ENCODE peak calls at places on chromosomes 11 and 22, in nine cellular contexts. One of them, this sample, is unnamed.
A peak's percentile ranks its signal among the peaks of the same experiment; 100 is the strongest.

GRCh38 chr22:39814899-39815298 is 78.7 kb downstream of the ENTHD1 start:
- DNase-seq in HEK293T: no peak
- DNase-seq in Calu3: no peak
- DNase-seq in stromal cell of bone marrow: no peak
- DNase-seq in mammary epithelial cell: peak; percentile 41
- DNase-seq in suprapubic skin: no peak
- DNase-seq in HFFc6: no peak
- DNase-seq in activated naive CD4-positive, alpha-beta T cell: no peak
- DNase-seq in DMS153: no peak
- DNase-seq in this sample: peak; percentile 56

GRCh38 chr11:113317297-113317696 is 2.9 kb downstream of the TTC12 start:
- DNase-seq in mammary epithelial cell: no peak
- DNase-seq in Calu3: no peak
- DNase-seq in DMS153: peak; percentile 63
- DNase-seq in HEK293T: no peak
- DNase-seq in suprapubic skin: no peak
- DNase-seq in HFFc6: no peak
- DNase-seq in stromal cell of bone marrow: no peak
- DNase-seq in activated naive CD4-positive, alpha-beta T cell: no peak
- DNase-seq in this sample: no peak

GRCh38 chr11:126231725-126232459 is 20.3 kb downstream of the FAM118B start:
- DNase-seq in mammary epithelial cell: no peak
- DNase-seq in stromal cell of bone marrow: no peak
- DNase-seq in DMS153: no peak
- DNase-seq in HFFc6: peak; percentile 13
- DNase-seq in HEK293T: no peak
- DNase-seq in activated naive CD4-positive, alpha-beta T cell: no peak
- DNase-seq in Calu3: no peak
- DNase-seq in suprapubic skin: no peak
- DNase-seq in this sample: no peak

GRCh38 chr11:109196016-109196415 is 226.0 kb upstream of the C11orf87 start:
- DNase-seq in mammary epithelial cell: no peak
- DNase-seq in HFFc6: no peak
- DNase-seq in HEK293T: no peak
- DNase-seq in suprapubic skin: no peak
- DNase-seq in stromal cell of bone marrow: no peak
- DNase-seq in activated naive CD4-positive, alpha-beta T cell: no peak
- DNase-seq in DMS153: no peak
- DNase-seq in Calu3: no peak
- DNase-seq in this sample: no peak

GRCh38 chr11:66674964-66675602 is 2.6 kb downstream of the RBM4B start:
- DNase-seq in Calu3: no peak
- DNase-seq in mammary epithelial cell: no peak
- DNase-seq in HFFc6: no peak
- DNase-seq in stromal cell of bone marrow: no peak
- DNase-seq in suprapubic skin: no peak
- DNase-seq in HEK293T: no peak
- DNase-seq in DMS153: no peak
- DNase-seq in activated naive CD4-positive, alpha-beta T cell: no peak
- DNase-seq in this sample: no peak

GRCh38 chr11:47234669-47235075 is 13.9 kb downstream of the ACP2 start:
- DNase-seq in suprapubic skin: no peak
- DNase-seq in HEK293T: no peak
- DNase-seq in stromal cell of bone marrow: no peak
- DNase-seq in activated naive CD4-positive, alpha-beta T cell: peak; percentile 9
- DNase-seq in Calu3: no peak
- DNase-seq in DMS153: peak; percentile 51
- DNase-seq in mammary epithelial cell: no peak
- DNase-seq in HFFc6: no peak
- DNase-seq in this sample: no peak

GRCh38 chr11:120835601-120836228 is 188.2 kb upstream of the TBCEL start:
- DNase-seq in stromal cell of bone marrow: no peak
- DNase-seq in suprapubic skin: no peak
- DNase-seq in mammary epithelial cell: no peak
- DNase-seq in DMS153: no peak
- DNase-seq in activated naive CD4-positive, alpha-beta T cell: no peak
- DNase-seq in HEK293T: no peak
- DNase-seq in Calu3: no peak
- DNase-seq in HFFc6: no peak
- DNase-seq in this sample: no peak

GRCh38 chr11:65148657-65149056 is 14.3 kb upstream of the SYVN1 start:
- DNase-seq in HFFc6: no peak
- DNase-seq in DMS153: no peak
- DNase-seq in mammary epithelial cell: no peak
- DNase-seq in Calu3: no peak
- DNase-seq in HEK293T: no peak
- DNase-seq in activated naive CD4-positive, alpha-beta T cell: no peak
- DNase-seq in stromal cell of bone marrow: no peak
- DNase-seq in suprapubic skin: peak; percentile 46
- DNase-seq in this sample: no peak

GRCh38 chr22:29346659-29347058 is 31.2 kb upstream of the RASL10A start:
- DNase-seq in stromal cell of bone marrow: no peak
- DNase-seq in suprapubic skin: no peak
- DNase-seq in mammary epithelial cell: no peak
- DNase-seq in Calu3: no peak
- DNase-seq in HEK293T: no peak
- DNase-seq in DMS153: no peak
- DNase-seq in activated naive CD4-positive, alpha-beta T cell: no peak
- DNase-seq in HFFc6: no peak
- DNase-seq in this sample: no peak

GRCh38 chr11:7555067-7555699 is 41.4 kb downstream of the PPFIBP2 start:
- DNase-seq in mammary epithelial cell: no peak
- DNase-seq in stromal cell of bone marrow: no peak
- DNase-seq in activated naive CD4-positive, alpha-beta T cell: no peak
- DNase-seq in DMS153: no peak
- DNase-seq in suprapubic skin: no peak
- DNase-seq in HEK293T: no peak
- DNase-seq in Calu3: no peak
- DNase-seq in HFFc6: peak; percentile 18
- DNase-seq in this sample: no peak

GRCh38 chr22:38973289-38974169 is 8.6 kb upstream of the APOBEC3B start:
- DNase-seq in suprapubic skin: no peak
- DNase-seq in HFFc6: no peak
- DNase-seq in Calu3: peak; percentile 53
- DNase-seq in HEK293T: peak; percentile 81
- DNase-seq in activated naive CD4-positive, alpha-beta T cell: peak; percentile 4
- DNase-seq in DMS153: no peak
- DNase-seq in stromal cell of bone marrow: no peak
- DNase-seq in mammary epithelial cell: no peak
- DNase-seq in this sample: no peak

GRCh38 chr11:87012673-87013072 is 25.1 kb upstream of the TMEM135 start:
- DNase-seq in stromal cell of bone marrow: no peak
- DNase-seq in Calu3: no peak
- DNase-seq in HEK293T: no peak
- DNase-seq in HFFc6: no peak
- DNase-seq in activated naive CD4-positive, alpha-beta T cell: no peak
- DNase-seq in DMS153: no peak
- DNase-seq in mammary epithelial cell: no peak
- DNase-seq in suprapubic skin: no peak
- DNase-seq in this sample: no peak

GRCh38 chr11:115083129-115083823 is 404.9 kb downstream of the NXPE2 start:
- DNase-seq in DMS153: peak; percentile 55
- DNase-seq in activated naive CD4-positive, alpha-beta T cell: no peak
- DNase-seq in suprapubic skin: no peak
- DNase-seq in HEK293T: peak; percentile 35
- DNase-seq in HFFc6: no peak
- DNase-seq in Calu3: no peak
- DNase-seq in mammary epithelial cell: no peak
- DNase-seq in stromal cell of bone marrow: no peak
- DNase-seq in this sample: no peak

GRCh38 chr11:68118753-68119448 is 2.3 kb downstream of the CHKA start:
- DNase-seq in stromal cell of bone marrow: no peak
- DNase-seq in suprapubic skin: no peak
- DNase-seq in mammary epithelial cell: no peak
- DNase-seq in DMS153: no peak
- DNase-seq in HEK293T: no peak
- DNase-seq in activated naive CD4-positive, alpha-beta T cell: no peak
- DNase-seq in HFFc6: no peak
- DNase-seq in Calu3: no peak
- DNase-seq in this sample: no peak

GRCh38 chr11:68664141-68664540 is 20.2 kb upstream of the GAL start:
- DNase-seq in HEK293T: no peak
- DNase-seq in stromal cell of bone marrow: no peak
- DNase-seq in suprapubic skin: peak; percentile 14
- DNase-seq in Calu3: no peak
- DNase-seq in HFFc6: no peak
- DNase-seq in activated naive CD4-positive, alpha-beta T cell: no peak
- DNase-seq in mammary epithelial cell: no peak
- DNase-seq in DMS153: no peak
- DNase-seq in this sample: no peak

GRCh38 chr11:110529043-110529442 is 99.3 kb downstream of the FDX1 start:
- DNase-seq in DMS153: no peak
- DNase-seq in HEK293T: no peak
- DNase-seq in HFFc6: no peak
- DNase-seq in stromal cell of bone marrow: no peak
- DNase-seq in Calu3: peak; percentile 7
- DNase-seq in activated naive CD4-positive, alpha-beta T cell: no peak
- DNase-seq in suprapubic skin: no peak
- DNase-seq in mammary epithelial cell: no peak
- DNase-seq in this sample: no peak

GRCh38 chr22:23874871-23875270 is 17.2 kb downstream of the SLC2A11 start:
- DNase-seq in mammary epithelial cell: no peak
- DNase-seq in HEK293T: no peak
- DNase-seq in HFFc6: no peak
- DNase-seq in Calu3: no peak
- DNase-seq in stromal cell of bone marrow: no peak
- DNase-seq in DMS153: no peak
- DNase-seq in activated naive CD4-positive, alpha-beta T cell: no peak
- DNase-seq in suprapubic skin: no peak
- DNase-seq in this sample: no peak

GRCh38 chr11:68956142-68956541 is 24.6 kb downstream of the MRGPRD start:
- DNase-seq in stromal cell of bone marrow: no peak
- DNase-seq in suprapubic skin: no peak
- DNase-seq in HFFc6: no peak
- DNase-seq in mammary epithelial cell: no peak
- DNase-seq in Calu3: no peak
- DNase-seq in activated naive CD4-positive, alpha-beta T cell: no peak
- DNase-seq in HEK293T: peak; percentile 67
- DNase-seq in DMS153: no peak
- DNase-seq in this sample: no peak

GRCh38 chr11:117857734-117858369 is 18.6 kb downstream of the FXYD6 start:
- DNase-seq in suprapubic skin: no peak
- DNase-seq in HEK293T: no peak
- DNase-seq in DMS153: no peak
- DNase-seq in Calu3: no peak
- DNase-seq in stromal cell of bone marrow: no peak
- DNase-seq in mammary epithelial cell: no peak
- DNase-seq in HFFc6: no peak
- DNase-seq in activated naive CD4-positive, alpha-beta T cell: no peak
- DNase-seq in this sample: no peak

GRCh38 chr11:65013692-65014145 is 241 bp upstream of the ARL2 start:
- DNase-seq in HFFc6: peak; percentile 80
- DNase-seq in activated naive CD4-positive, alpha-beta T cell: no peak
- DNase-seq in mammary epithelial cell: peak; percentile 74
- DNase-seq in DMS153: peak; percentile 72
- DNase-seq in suprapubic skin: peak; percentile 95
- DNase-seq in stromal cell of bone marrow: peak; percentile 75
- DNase-seq in HEK293T: peak; percentile 91
- DNase-seq in Calu3: peak; percentile 92
- DNase-seq in this sample: peak; percentile 71

GRCh38 chr11:75184757-75185156 is 33.9 kb downstream of the SLCO2B1 start:
- DNase-seq in suprapubic skin: no peak
- DNase-seq in DMS153: no peak
- DNase-seq in mammary epithelial cell: no peak
- DNase-seq in HFFc6: no peak
- DNase-seq in Calu3: no peak
- DNase-seq in HEK293T: no peak
- DNase-seq in activated naive CD4-positive, alpha-beta T cell: no peak
- DNase-seq in stromal cell of bone marrow: no peak
- DNase-seq in this sample: no peak

GRCh38 chr11:46216040-46216764 is 61.3 kb upstream of the CREB3L1 start:
- DNase-seq in HFFc6: no peak
- DNase-seq in stromal cell of bone marrow: no peak
- DNase-seq in DMS153: peak; percentile 14
- DNase-seq in mammary epithelial cell: no peak
- DNase-seq in HEK293T: no peak
- DNase-seq in Calu3: no peak
- DNase-seq in activated naive CD4-positive, alpha-beta T cell: no peak
- DNase-seq in suprapubic skin: no peak
- DNase-seq in this sample: no peak

This sample was measured in HS-5.